ENCODE peak calls at places on chromosomes 6 and 20, in eight cellular contexts. H is stimulated activated naive CD8-positive, alpha-beta T cell treated with anti-CD3 and anti-CD28 coated beads, Interleukin-15, Interleukin-2, amounts not matched to agents 100 U/mL and 50 U/mL, for 24 hours; T is NCI-H1105 treated with DMSO at 0.1 percent for 48 hours; C is T-cell; I is CD8-positive, alpha-beta memory T cell; N is iPS-NIHi11; A is stimulated activated CD8-positive, alpha-beta memory T cell treated with anti-CD3 and anti-CD28 coated beads, Interleukin-15, amount 100 ng/mL, for 1 hour; D is CD4-positive, alpha-beta T cell. B is an unnamed sample.

GRCh38 chr6:130913119-130913518 is 85.9 kb downstream of the SMLR1 start:
- DNase-seq in H (peak), T (no peak), C (peak), I (no peak), N (peak), A (no peak), D (no peak), B (no peak)

GRCh38 chr20:6708010-6708409 is 59.5 kb upstream of the BMP2 start:
- DNase-seq in H (no peak), T (no peak), C (no peak), I (no peak), N (no peak), A (no peak), D (no peak), B (peak)

GRCh38 chr20:32278199-32278643 is 770 bp downstream of the KIF3B start:
- DNase-seq in H (peak), T (no peak), C (no peak), I (no peak), N (no peak), A (no peak), D (no peak), B (no peak)

GRCh38 chr6:148873154-148873553 is 126.3 kb downstream of the UST start:
- DNase-seq in H (no peak), T (no peak), C (no peak), I (no peak), N (no peak), A (no peak), D (no peak), B (no peak)

GRCh38 chr20:60632420-60633262 is 619.4 kb upstream of the CDH4 start:
- DNase-seq in H (no peak), T (no peak), C (no peak), I (no peak), N (no peak), A (no peak), D (no peak), B (no peak)

GRCh38 chr20:6127825-6128224 is 5.0 kb upstream of the FERMT1 start:
- DNase-seq in H (no peak), T (no peak), C (no peak), I (no peak), N (no peak), A (no peak), D (no peak), B (no peak)

GRCh38 chr6:170004585-170005210 is 253.3 kb downstream of the ERMARD start:
- DNase-seq in H (no peak), T (no peak), C (no peak), I (no peak), N (no peak), A (no peak), D (no peak), B (no peak)

GRCh38 chr6:2695464-2696095 is 55.1 kb downstream of the MYLK4 start:
- DNase-seq in H (no peak), T (peak), C (no peak), I (no peak), N (no peak), A (no peak), D (no peak), B (no peak)

GRCh38 chr6:110567957-110568696 is 91.7 kb upstream of the SLC22A16 start:
- DNase-seq in H (no peak), T (no peak), C (no peak), I (no peak), N (no peak), A (no peak), D (no peak), B (no peak)

GRCh38 chr6:139369068-139369467 is 5.4 kb downstream of the CITED2 start:
- DNase-seq in H (no peak), T (peak), C (no peak), I (no peak), N (no peak), A (no peak), D (no peak), B (no peak)

GRCh38 chr6:46963626-46964025 is 41.9 kb upstream of the ADGRF5 start:
- DNase-seq in H (no peak), T (no peak), C (no peak), I (no peak), N (no peak), A (no peak), D (no peak), B (no peak)

B was measured in Right ventricle myocardium superior.